ENCODE peak calls at places on chromosomes 7 and 10, in four cellular contexts. O is M059J; B is fibroblast of lung; K is effector CD4-positive, alpha-beta T cell. L is an unnamed sample.

GRCh38 chr7:159175792-159176191 is 31.1 kb upstream of the VIPR2 start:
- DNase-seq in O (no peak), K (no peak), B (no peak), L (no peak)

GRCh38 chr10:70674560-70675495 is 2.5 kb downstream of the ADAMTS14 start:
- DNase-seq in B (no peak), K (no peak), O (no peak), L (no peak)

GRCh38 chr7:74175270-74175803 is 1.2 kb downstream of the EIF4H start:
- DNase-seq in B (no peak), O (peak), K (no peak), L (no peak)

GRCh38 chr10:6230335-6230734 is 27.6 kb downstream of the PFKFB3 start:
- DNase-seq in O (no peak), B (no peak), K (no peak), L (no peak)

GRCh38 chr7:14717711-14718304 is 184.7 kb downstream of the DGKB start:
- DNase-seq in O (no peak), K (no peak), B (peak), L (no peak)

GRCh38 chr7:81383848-81384247 is 386.0 kb downstream of the HGF start:
- DNase-seq in K (no peak), B (no peak), O (no peak), L (no peak)

GRCh38 chr10:30189254-30189583 is 129.8 kb upstream of the JCAD start:
- DNase-seq in K (no peak), B (no peak), O (no peak), L (no peak)

GRCh38 chr10:118924493-118924892 is 105.0 kb upstream of the NANOS1 start:
- DNase-seq in O (no peak), B (no peak), K (no peak), L (no peak)

GRCh38 chr10:126598009-126598408 is 72.5 kb downstream of the C10orf90 start:
- DNase-seq in O (peak), B (peak), K (no peak), L (peak)

GRCh38 chr10:79262131-79262530 is 85.1 kb upstream of the PPIF start:
- DNase-seq in O (no peak), K (no peak), B (no peak), L (no peak)

GRCh38 chr7:74104702-74105101 is 21.1 kb downstream of the LIMK1 start:
- DNase-seq in K (no peak), B (no peak), O (peak), L (no peak)

GRCh38 chr7:125253454-125254182 is 324.0 kb upstream of the POT1 start:
- DNase-seq in B (no peak), O (no peak), K (no peak), L (no peak)

GRCh38 chr7:38574121-38574520 is 57.1 kb downstream of the AMPH start:
- DNase-seq in B (no peak), O (peak), K (no peak), L (no peak)

GRCh38 chr10:3482200-3482993 is 302.6 kb downstream of the KLF6 start:
- DNase-seq in O (peak), B (peak), K (no peak), L (no peak)

GRCh38 chr10:78336402-78336791 is 302.7 kb downstream of the RPS24 start:
- DNase-seq in B (peak), O (peak), K (no peak), L (no peak)

GRCh38 chr7:97203957-97204356 is 86.5 kb downstream of the SDHAF3 start:
- DNase-seq in K (no peak), O (no peak), B (no peak), L (no peak)

GRCh38 chr7:51062222-51062987 is 254.2 kb downstream of the COBL start:
- DNase-seq in K (no peak), B (no peak), O (peak), L (no peak)